ENCODE peak calls at places on chromosomes 11 and 22, in nine cellular contexts. G is dorsolateral prefrontal cortex, M is cardiac muscle cell, F is neural progenitor cell, R is lung, U is body of pancreas, Z is right lobe of liver, K is Panc1, P is HepG2. T is an unnamed sample. For H3K27me3, the result is how much of the 10 kb centered on the place peaks cover.

GRCh38 chr22:20786048-20786447 is 12.1 kb downstream of the SERPIND1 start:
- DNase-seq in G (no peak), P (no peak), Z (no peak), F (no peak), U (no peak), M (no peak), K (no peak), R (no peak), T (no peak)

GRCh38 chr11:47611240-47611863 is 17.1 kb upstream of the C1QTNF4 start:
- DNase-seq in F (no peak), K (no peak), P (no peak), U (no peak), Z (no peak), R (no peak), G (no peak), M (no peak), T (no peak)

GRCh38 chr11:11047851-11048610 is 190.2 kb upstream of the ZBED5 start:
- DNase-seq in F (no peak), M (no peak), K (no peak), U (no peak), R (no peak), P (no peak), Z (no peak), G (no peak), T (no peak)

GRCh38 chr11:1072116-1072820 is 2.4 kb upstream of the MUC2 start:
- DNase-seq in U (peak), M (no peak), F (no peak), G (peak), K (no peak), Z (no peak), P (no peak), R (no peak), T (no peak)

GRCh38 chr11:77401486-77402217 is 72.2 kb downstream of the PAK1 start:
- DNase-seq in K (no peak), Z (no peak), M (no peak), R (no peak), F (no peak), P (no peak), G (no peak), U (no peak), T (no peak)

GRCh38 chr22:38831166-38831945 is 12.5 kb downstream of the NPTXR start:
- DNase-seq in F (no peak), M (no peak), K (no peak), U (no peak), P (no peak), G (no peak), R (no peak), Z (no peak), T (no peak)

GRCh38 chr11:76787911-76788596 is 4.9 kb downstream of the TSKU start:
- DNase-seq in R (no peak), U (peak), P (peak), G (no peak), M (no peak), K (no peak), Z (peak), F (no peak), T (no peak)

GRCh38 chr11:60130496-60130895 is 42.0 kb downstream of the MS4A2 start:
- DNase-seq in P (peak), U (peak), Z (no peak), R (no peak), F (peak), M (peak), K (no peak), G (peak), T (no peak)

GRCh38 chr11:74232316-74232950 is 61.3 kb downstream of the PPME1 start:
- DNase-seq in M (no peak), F (no peak), P (no peak), R (no peak), U (no peak), Z (no peak), K (no peak), G (no peak), T (no peak)

GRCh38 chr22:19996694-19997384 is 19.8 kb downstream of the ARVCF start:
- DNase-seq in U (no peak), P (no peak), G (no peak), M (no peak), F (no peak), K (no peak), Z (no peak), R (no peak), T (no peak)

GRCh38 chr22:41140365-41140957 is 48.1 kb downstream of the EP300 start:
- DNase-seq in P (no peak), Z (no peak), R (peak), M (peak), G (peak), K (no peak), F (no peak), U (no peak), T (no peak)

GRCh38 chr11:128544625-128545024 is 42.7 kb downstream of the ETS1 start:
- DNase-seq in G (no peak), R (no peak), Z (no peak), U (no peak), M (no peak), K (no peak), P (no peak), F (peak), T (no peak)

GRCh38 chr11:69911310-69912160 is 92.3 kb upstream of the FGF3 start:
- DNase-seq in R (no peak), G (no peak), U (peak), F (no peak), P (no peak), M (no peak), K (no peak), Z (peak), T (no peak)

GRCh38 chr11:4643084-4643483 is 698 bp upstream of the OR51E1 start:
- DNase-seq in F (no peak), M (no peak), R (no peak), G (no peak), U (no peak), Z (no peak), K (no peak), P (no peak), T (no peak)

GRCh38 chr22:17098379-17098819 is 13.6 kb downstream of the IL17RA start:
- DNase-seq in F (no peak), G (no peak), K (no peak), P (no peak), R (no peak), Z (no peak), U (no peak), M (no peak), T (no peak)

GRCh38 chr22:24165673-24166072 is 15.6 kb upstream of the SUSD2 start:
- DNase-seq in K (no peak), U (no peak), F (no peak), G (no peak), M (no peak), Z (no peak), R (no peak), P (no peak), T (no peak)

GRCh38 chr11:13940611-13941256 is 21.8 kb upstream of the SPON1 start:
- DNase-seq in R (no peak), K (no peak), U (no peak), F (no peak), G (no peak), P (no peak), M (no peak), Z (no peak), T (no peak)

GRCh38 chr11:68798221-68798813 is 43.4 kb downstream of the CPT1A start:
- DNase-seq in U (peak), K (peak), M (peak), F (peak), R (peak), G (no peak), Z (peak), P (peak), T (peak)

GRCh38 chr11:47418454-47419259 is 7.6 kb downstream of the PSMC3 start:
- DNase-seq in R (no peak), G (no peak), F (peak), M (no peak), Z (no peak), U (no peak), P (no peak), K (no peak), T (no peak)

GRCh38 chr22:48379371-48379770 is 1448.3 kb downstream of the BRD1 start:
- DNase-seq in F (no peak), K (no peak), M (no peak), U (no peak), Z (no peak), G (no peak), P (no peak), R (no peak), T (no peak)

GRCh38 chr11:16963316-16963876 is 50.8 kb downstream of the PLEKHA7 start:
- DNase-seq in Z (no peak), F (no peak), K (no peak), G (no peak), R (no peak), P (no peak), U (no peak), M (no peak), T (no peak)

GRCh38 chr22:49603016-49603415 is 224.7 kb downstream of the BRD1 start:
- DNase-seq in K (no peak), F (no peak), U (no peak), R (no peak), G (no peak), M (no peak), Z (no peak), P (no peak), T (no peak)

GRCh38 chr11:35304393-35304790 is 115.0 kb downstream of the SLC1A2 start:
- DNase-seq in F (no peak), Z (no peak), P (peak), U (no peak), K (no peak), R (no peak), M (no peak), G (no peak), T (no peak)

GRCh38 chr22:44892803-44893730 is 116.7 kb downstream of the PHF21B start:
- DNase-seq in Z (no peak), M (no peak), G (no peak), F (no peak), P (no peak), R (no peak), U (no peak), K (no peak), T (no peak)

GRCh38 chr11:64078294-64078693 is 42.6 kb downstream of the FLRT1 start:
- DNase-seq in R (no peak), F (no peak), P (no peak), G (no peak), M (no peak), K (no peak), Z (no peak), U (no peak), T (no peak)

GRCh38 chr11:101215069-101215468 is 85.5 kb upstream of the PGR start:
- DNase-seq in U (no peak), F (no peak), R (no peak), G (no peak), M (no peak), K (no peak), P (no peak), Z (no peak), T (no peak)

GRCh38 chr22:49211176-49211575 is 616.5 kb downstream of the BRD1 start:
- DNase-seq in K (no peak), Z (peak), P (no peak), G (peak), U (no peak), R (no peak), F (no peak), M (no peak), T (no peak)

GRCh38 chr11:132627981-132628380 is 904.3 kb downstream of the OPCML start:
- DNase-seq in G (no peak), P (no peak), U (no peak), M (no peak), F (no peak), K (no peak), Z (no peak), R (no peak), T (no peak)

GRCh38 chr22:40509401-40510134 is 127.0 kb downstream of the MRTFA start:
- DNase-seq in R (peak), P (no peak), M (no peak), F (no peak), G (no peak), U (peak), K (no peak), Z (no peak), T (no peak)

DNA sequence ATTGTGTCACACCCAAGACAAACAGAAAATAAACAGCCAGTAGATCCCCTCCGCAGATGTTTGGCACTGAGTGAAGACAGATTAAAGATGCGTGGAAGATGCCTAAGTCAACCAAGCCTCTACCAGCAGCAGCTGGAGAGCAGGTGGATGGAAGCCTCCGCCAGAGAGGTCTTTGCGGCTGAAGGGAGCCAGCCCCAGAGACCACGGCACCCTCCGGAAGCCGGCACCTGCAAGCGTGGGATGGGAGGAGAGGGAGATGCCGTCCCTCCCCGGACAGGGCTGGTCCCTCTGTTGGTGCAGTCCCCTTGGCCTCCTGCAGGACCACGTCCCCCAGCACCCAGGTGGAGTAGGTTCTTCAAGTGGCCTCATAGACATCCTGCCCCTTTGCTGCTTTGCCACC is 61.2 kb downstream of the RPUSD4 start:
- DNase-seq in P (no peak), M (no peak), G (no peak), R (no peak), U (no peak), Z (no peak), K (no peak), F (no peak), T (no peak)
- H3K27me3 ChIP-seq in P (under half), M (under half), G (under half), R (under half), U (under half), Z (under half), K (under half), F (under half), T (under half)

GRCh38 chr11:81570669-81571068 is 1163.0 kb downstream of the FAM181B start:
- DNase-seq in R (no peak), M (no peak), Z (no peak), K (no peak), P (no peak), U (no peak), G (no peak), F (no peak), T (no peak)

GRCh38 chr11:81573367-81573766 is 1160.3 kb downstream of the FAM181B start:
- DNase-seq in R (no peak), Z (no peak), M (peak), P (no peak), G (no peak), K (no peak), U (no peak), F (no peak), T (no peak)

GRCh38 chr11:81574301-81574700 is 1159.4 kb downstream of the FAM181B start:
- DNase-seq in M (no peak), K (no peak), Z (no peak), U (no peak), P (no peak), R (no peak), F (no peak), G (no peak), T (no peak)

GRCh38 chr11:81569999-81570398 is 1163.7 kb downstream of the FAM181B start:
- DNase-seq in G (no peak), Z (no peak), K (no peak), P (no peak), F (no peak), R (no peak), M (no peak), U (no peak), T (no peak)
- TF ChIP-seq CTCF in G (no peak), Z (no peak), K (no peak), P (no peak), F (peak), R (no peak), M (no peak), U (no peak), T (no peak)

GRCh38 chr11:118619444-118620205 is 12.2 kb downstream of the PHLDB1 start:
- DNase-seq in G (peak), Z (no peak), K (no peak), R (no peak), P (no peak), M (no peak), F (no peak), U (no peak), T (no peak)
- H3K27ac ChIP-seq in G (peak), Z (peak), K (peak), R (peak), P (peak), M (no peak), F (no peak), U (no peak), T (no peak)

DNA sequence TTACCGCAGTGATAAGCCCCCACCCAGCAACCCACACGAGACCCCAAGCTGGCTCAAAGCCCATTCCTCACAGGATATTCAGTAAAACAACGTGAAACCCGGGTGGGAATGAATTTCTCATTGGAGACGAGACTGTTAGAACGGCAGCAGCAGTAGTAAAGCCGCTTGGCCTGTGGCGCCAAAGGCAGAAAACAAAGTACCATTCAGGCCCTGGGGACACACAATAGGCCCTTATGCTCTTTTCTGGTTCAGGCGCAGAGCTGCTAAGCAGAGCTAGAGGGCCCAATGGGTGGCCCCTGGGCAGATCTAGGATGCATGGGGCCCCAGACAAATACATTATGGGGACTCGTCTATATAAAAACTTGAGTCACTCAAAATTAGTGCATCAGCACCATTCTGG is 45.2 kb downstream of the PC start:
- DNase-seq in F (peak), P (peak), K (no peak), U (no peak), Z (no peak), R (no peak), G (peak), M (no peak), T (no peak)
- H3K27me3 ChIP-seq in F (under half), P (under half), K (under half), U (under half), Z (under half), R (under half), G (under half), M (under half), T (under half)

DNA sequence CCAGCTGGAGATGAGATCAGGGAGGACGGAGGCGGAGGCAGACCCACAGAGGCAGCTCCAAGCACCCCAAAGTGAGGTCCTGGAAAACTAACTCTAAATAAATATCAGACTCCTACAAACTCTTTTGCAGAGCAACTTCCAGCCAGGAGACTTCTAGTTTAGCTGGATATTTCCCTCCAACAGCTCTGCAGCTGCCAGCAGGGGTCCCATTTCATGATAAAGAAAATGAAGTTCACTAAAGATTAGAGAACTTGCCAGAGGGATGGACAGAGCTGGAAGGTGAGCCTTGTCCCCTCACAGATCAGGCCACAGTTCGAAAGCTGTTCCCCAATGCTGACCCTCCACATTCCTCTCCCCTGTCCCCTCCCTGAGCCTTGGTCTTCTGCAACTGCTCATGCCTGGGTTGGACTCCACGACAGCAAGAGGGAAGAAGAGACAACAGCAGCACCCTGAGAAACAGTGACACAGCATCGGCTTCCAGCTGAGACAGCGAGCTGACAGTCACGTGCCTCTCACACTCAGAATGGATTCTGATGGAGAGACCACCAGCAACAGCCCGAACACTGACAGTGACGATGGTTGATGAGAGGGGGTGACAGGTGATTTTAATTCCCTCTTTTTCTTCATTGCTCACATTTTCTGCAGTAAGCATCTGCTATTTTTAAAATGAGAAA is 5.7 kb downstream of the CARS1 start:
- DNase-seq in F (no peak), M (no peak), K (no peak), R (no peak), P (no peak), U (no peak), G (no peak), Z (no peak), T (no peak)
- TF ChIP-seq CTCF in F (no peak), M (peak), K (no peak), R (no peak), P (no peak), U (no peak), G (no peak), Z (no peak), T (no peak)

GRCh38 chr11:86803641-86804040 is 3.3 kb downstream of the PRSS23 start:
- DNase-seq in M (no peak), U (no peak), F (no peak), P (no peak), R (no peak), Z (no peak), K (no peak), G (no peak), T (no peak)

GRCh38 chr11:86803136-86803535 is 2.8 kb downstream of the PRSS23 start:
- DNase-seq in M (no peak), G (no peak), K (no peak), Z (no peak), P (no peak), U (no peak), R (no peak), F (no peak), T (no peak)

GRCh38 chr11:86806903-86807302 is 6.6 kb downstream of the PRSS23 start:
- DNase-seq in F (no peak), G (no peak), Z (no peak), U (no peak), M (no peak), P (no peak), R (no peak), K (no peak), T (no peak)

GRCh38 chr11:86805873-86806310 is 5.5 kb downstream of the PRSS23 start:
- DNase-seq in P (no peak), M (no peak), R (no peak), F (no peak), G (no peak), U (no peak), Z (no peak), K (no peak), T (no peak)

GRCh38 chr11:86804871-86805415 is 4.6 kb downstream of the PRSS23 start:
- DNase-seq in F (no peak), K (no peak), P (no peak), Z (no peak), R (no peak), M (no peak), U (no peak), G (no peak), T (no peak)
- H3K27ac ChIP-seq in F (no peak), K (peak), P (no peak), Z (no peak), R (no peak), M (no peak), U (no peak), G (no peak), T (no peak)

DNA sequence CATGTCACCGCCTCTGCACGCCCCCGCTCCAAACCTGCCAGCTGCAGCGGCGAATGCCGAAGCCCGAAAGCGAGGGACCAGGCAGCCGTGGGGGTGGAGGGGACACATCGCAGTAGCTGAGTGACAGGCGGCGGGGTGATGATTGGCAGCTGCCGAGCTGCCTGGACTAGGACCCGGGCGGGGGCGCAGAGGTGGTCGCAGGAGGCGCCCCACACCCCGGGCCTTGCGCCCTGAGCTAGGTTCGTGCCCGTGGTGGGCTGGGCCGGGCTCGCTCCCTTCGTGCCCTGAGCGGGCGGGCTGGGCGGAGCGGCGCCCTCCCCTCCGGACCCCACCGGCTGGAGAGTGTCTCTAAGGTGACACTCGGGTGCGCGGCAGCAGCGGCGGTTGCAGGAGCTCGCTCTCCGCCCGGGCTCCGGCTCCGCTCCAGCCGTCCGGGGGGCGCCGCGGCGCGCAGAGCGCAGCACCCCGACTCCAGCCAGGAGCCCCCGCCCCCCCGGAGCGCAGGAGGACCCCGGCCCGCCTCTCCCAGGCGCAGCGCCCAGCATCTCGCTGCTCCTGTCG is 14.6 kb upstream of the DGKZ start:
- DNase-seq in F (peak), M (peak), P (no peak), Z (no peak), G (no peak), K (no peak), R (no peak), U (no peak), T (no peak)
- H3K27me3 ChIP-seq in F (under half), M (under half), P (half or more), Z (under half), G (under half), K (under half), R (under half), U (under half), T (under half)